ENCODE peak calls at places on chromosomes 4 and X, in nine cellular contexts. One of them, this sample, is unnamed.
A peak's percentile ranks its signal among the peaks of the same experiment; 100 is the strongest.

GRCh38 chrX:120446503-120446902 is 22.6 kb downstream of the LAMP2 start:
- DNase-seq in central memory CD4-positive, alpha-beta T cell: no peak
- DNase-seq in CD4-positive, alpha-beta T cell: no peak
- DNase-seq in glutamatergic neuron: no peak
- DNase-seq in NCI-H460: no peak
- DNase-seq in GF-D8: no peak
- DNase-seq in upper lobe of right lung: no peak
- DNase-seq in activated CD8-positive, alpha-beta memory T cell treated with anti-CD3 and anti-CD28 coated beads for 48 hours: no peak
- DNase-seq in A172: peak; percentile 34
- DNase-seq in this sample: no peak

GRCh38 chr4:15751155-15751554 is 27.0 kb upstream of the CD38 start:
- DNase-seq in CD4-positive, alpha-beta T cell: no peak
- DNase-seq in activated CD8-positive, alpha-beta memory T cell treated with anti-CD3 and anti-CD28 coated beads for 48 hours: no peak
- DNase-seq in central memory CD4-positive, alpha-beta T cell: no peak
- DNase-seq in A172: no peak
- DNase-seq in NCI-H460: no peak
- DNase-seq in GF-D8: no peak
- DNase-seq in glutamatergic neuron: no peak
- DNase-seq in upper lobe of right lung: no peak
- DNase-seq in this sample: no peak

GRCh38 chr4:178090640-178091411 is 648.6 kb upstream of the AGA start:
- DNase-seq in A172: no peak
- DNase-seq in upper lobe of right lung: no peak
- DNase-seq in CD4-positive, alpha-beta T cell: no peak
- DNase-seq in central memory CD4-positive, alpha-beta T cell: no peak
- DNase-seq in GF-D8: no peak
- DNase-seq in activated CD8-positive, alpha-beta memory T cell treated with anti-CD3 and anti-CD28 coated beads for 48 hours: no peak
- DNase-seq in glutamatergic neuron: no peak
- DNase-seq in NCI-H460: no peak
- DNase-seq in this sample: no peak

GRCh38 chr4:65670331-65671031 is at the start of gene EPHA5:
- DNase-seq in CD4-positive, alpha-beta T cell: no peak
- DNase-seq in central memory CD4-positive, alpha-beta T cell: no peak
- DNase-seq in GF-D8: no peak
- DNase-seq in A172: peak; percentile 24
- DNase-seq in NCI-H460: peak; percentile 88
- DNase-seq in upper lobe of right lung: peak; percentile 72
- DNase-seq in glutamatergic neuron: peak; percentile 91
- DNase-seq in activated CD8-positive, alpha-beta memory T cell treated with anti-CD3 and anti-CD28 coated beads for 48 hours: no peak
- DNase-seq in this sample: no peak

GRCh38 chr4:57270350-57270749 is 160.2 kb upstream of the IGFBP7 start:
- DNase-seq in upper lobe of right lung: no peak
- DNase-seq in central memory CD4-positive, alpha-beta T cell: no peak
- DNase-seq in CD4-positive, alpha-beta T cell: no peak
- DNase-seq in activated CD8-positive, alpha-beta memory T cell treated with anti-CD3 and anti-CD28 coated beads for 48 hours: no peak
- DNase-seq in NCI-H460: peak; percentile 14
- DNase-seq in glutamatergic neuron: peak; percentile 27
- DNase-seq in GF-D8: no peak
- DNase-seq in A172: no peak
- DNase-seq in this sample: no peak

GRCh38 chr4:81664079-81664478 is 192.4 kb upstream of the RASGEF1B start:
- DNase-seq in upper lobe of right lung: no peak
- DNase-seq in central memory CD4-positive, alpha-beta T cell: no peak
- DNase-seq in A172: no peak
- DNase-seq in NCI-H460: no peak
- DNase-seq in GF-D8: no peak
- DNase-seq in glutamatergic neuron: no peak
- DNase-seq in CD4-positive, alpha-beta T cell: no peak
- DNase-seq in activated CD8-positive, alpha-beta memory T cell treated with anti-CD3 and anti-CD28 coated beads for 48 hours: no peak
- DNase-seq in this sample: no peak

GRCh38 chrX:65667503-65668355 is at the start of gene MSN:
- DNase-seq in A172: peak; percentile 40
- DNase-seq in GF-D8: peak; percentile 36
- DNase-seq in central memory CD4-positive, alpha-beta T cell: peak; percentile 72
- DNase-seq in NCI-H460: peak; percentile 64
- DNase-seq in CD4-positive, alpha-beta T cell: peak; percentile 56
- DNase-seq in glutamatergic neuron: peak; percentile 51
- DNase-seq in upper lobe of right lung: peak; percentile 90
- DNase-seq in activated CD8-positive, alpha-beta memory T cell treated with anti-CD3 and anti-CD28 coated beads for 48 hours: peak; percentile 62
- DNase-seq in this sample: peak; percentile 37

GRCh38 chr4:54709281-54709854 is 51.6 kb downstream of the KIT start:
- DNase-seq in activated CD8-positive, alpha-beta memory T cell treated with anti-CD3 and anti-CD28 coated beads for 48 hours: no peak
- DNase-seq in NCI-H460: no peak
- DNase-seq in CD4-positive, alpha-beta T cell: no peak
- DNase-seq in glutamatergic neuron: no peak
- DNase-seq in A172: no peak
- DNase-seq in central memory CD4-positive, alpha-beta T cell: peak; percentile 58
- DNase-seq in GF-D8: no peak
- DNase-seq in upper lobe of right lung: no peak
- DNase-seq in this sample: no peak

GRCh38 chrX:129606918-129607317 is 47.8 kb downstream of the APLN start:
- DNase-seq in glutamatergic neuron: peak; percentile 46
- DNase-seq in A172: peak; percentile 18
- DNase-seq in NCI-H460: peak; percentile 71
- DNase-seq in activated CD8-positive, alpha-beta memory T cell treated with anti-CD3 and anti-CD28 coated beads for 48 hours: no peak
- DNase-seq in central memory CD4-positive, alpha-beta T cell: peak; percentile 46
- DNase-seq in CD4-positive, alpha-beta T cell: peak; percentile 49
- DNase-seq in GF-D8: no peak
- DNase-seq in upper lobe of right lung: no peak
- DNase-seq in this sample: peak; percentile 5

GRCh38 chrX:110569506-110569905 is 210.9 kb downstream of the RTL9 start:
- DNase-seq in A172: peak; percentile 27
- DNase-seq in activated CD8-positive, alpha-beta memory T cell treated with anti-CD3 and anti-CD28 coated beads for 48 hours: no peak
- DNase-seq in CD4-positive, alpha-beta T cell: no peak
- DNase-seq in central memory CD4-positive, alpha-beta T cell: no peak
- DNase-seq in GF-D8: peak; percentile 31
- DNase-seq in glutamatergic neuron: no peak
- DNase-seq in NCI-H460: no peak
- DNase-seq in upper lobe of right lung: no peak
- DNase-seq in this sample: no peak

GRCh38 chrX:134691453-134691852 is 33.2 kb upstream of the PLAC1 start:
- DNase-seq in GF-D8: no peak
- DNase-seq in activated CD8-positive, alpha-beta memory T cell treated with anti-CD3 and anti-CD28 coated beads for 48 hours: no peak
- DNase-seq in NCI-H460: no peak
- DNase-seq in glutamatergic neuron: no peak
- DNase-seq in CD4-positive, alpha-beta T cell: no peak
- DNase-seq in central memory CD4-positive, alpha-beta T cell: no peak
- DNase-seq in A172: no peak
- DNase-seq in upper lobe of right lung: no peak
- DNase-seq in this sample: no peak

This sample was measured in GM18507.